ENCODE peak calls at places on chromosome 10, in four cellular contexts. J is hypothalamus; G is activated naive CD8-positive, alpha-beta T cell treated with anti-CD3 and anti-CD28 coated beads, Interleukin-2, amount 50 U/mL, for 24 hours; S is kidney epithelial cell. B is an unnamed sample.

GRCh38 chr10:118958984-118959916 is 70.3 kb upstream of the NANOS1 start:
- DNase-seq in J (no peak), G (no peak), S (no peak), B (no peak)

GRCh38 chr10:33217854-33218253 is 116.6 kb downstream of the NRP1 start:
- DNase-seq in J (no peak), G (no peak), S (no peak), B (no peak)

GRCh38 chr10:132040046-132040445 is 25.7 kb upstream of the JAKMIP3 start:
- DNase-seq in J (no peak), G (no peak), S (no peak), B (no peak)

GRCh38 chr10:94053639-94053932 is 59.9 kb downstream of the PLCE1 start:
- DNase-seq in J (no peak), G (no peak), S (no peak), B (no peak)

GRCh38 chr10:78382047-78382446 is 348.4 kb downstream of the RPS24 start:
- DNase-seq in J (no peak), G (no peak), S (no peak), B (no peak)

GRCh38 chr10:15237351-15237750 is 68.9 kb upstream of the NMT2 start:
- DNase-seq in J (no peak), G (no peak), S (no peak), B (no peak)

GRCh38 chr10:32050145-32050544 is 6.1 kb downstream of the KIF5B start:
- DNase-seq in J (no peak), G (no peak), S (no peak), B (no peak)

GRCh38 chr10:1736180-1736971 is 949 bp downstream of the ADARB2 start:
- DNase-seq in J (no peak), G (no peak), S (no peak), B (no peak)

GRCh38 chr10:5659702-5660528 is 6.5 kb downstream of the ASB13 start:
- DNase-seq in J (no peak), G (no peak), S (peak), B (no peak)

GRCh38 chr10:30775779-30776591 is 146.4 kb upstream of the LYZL2 start:
- DNase-seq in J (no peak), G (no peak), S (peak), B (no peak)

GRCh38 chr10:102546606-102547310 is 43.0 kb downstream of the SUFU start:
- DNase-seq in J (no peak), G (no peak), S (no peak), B (no peak)

GRCh38 chr10:72702868-72703581 is 11.1 kb downstream of the MCU start:
- DNase-seq in J (no peak), G (no peak), S (no peak), B (no peak)

GRCh38 chr10:23358357-23358756 is 13.8 kb upstream of the C10orf67 start:
- DNase-seq in J (no peak), G (no peak), S (no peak), B (no peak)

GRCh38 chr10:61465807-61466425 is 12.7 kb upstream of the TMEM26 start:
- DNase-seq in J (no peak), G (no peak), S (no peak), B (no peak)

GRCh38 chr10:95229724-95230627 is 35.9 kb downstream of the ACSM6 start:
- DNase-seq in J (no peak), G (no peak), S (peak), B (no peak)

GRCh38 chr10:14009315-14010082 is 321.2 kb downstream of the FRMD4A start:
- DNase-seq in J (no peak), G (peak), S (no peak), B (no peak)

GRCh38 chr10:79093658-79094411 is 25.1 kb downstream of the ZMIZ1 start:
- DNase-seq in J (no peak), G (no peak), S (no peak), B (peak)

GRCh38 chr10:132961-133898 is 2.0 kb upstream of the ZMYND11 start:
- DNase-seq in J (no peak), G (no peak), S (peak), B (no peak)

GRCh38 chr10:62866451-62866850 is 50.3 kb upstream of the EGR2 start:
- DNase-seq in J (no peak), G (no peak), S (no peak), B (no peak)

GRCh38 chr10:129350690-129351089 is 116.4 kb upstream of the MGMT start:
- DNase-seq in J (no peak), G (no peak), S (no peak), B (no peak)

GRCh38 chr10:129771576-129772471 is 192.2 kb downstream of the EBF3 start:
- DNase-seq in J (no peak), G (no peak), S (no peak), B (no peak)

GRCh38 chr10:109727436-109727835 is 195.9 kb downstream of the XPNPEP1 start:
- DNase-seq in J (no peak), G (no peak), S (peak), B (no peak)

GRCh38 chr10:102007802-102008201 is 48.2 kb downstream of the ARMH3 start:
- DNase-seq in J (no peak), G (no peak), S (no peak), B (no peak)

GRCh38 chr10:78462221-78462620 is 428.6 kb downstream of the RPS24 start:
- DNase-seq in J (no peak), G (no peak), S (no peak), B (no peak)

GRCh38 chr10:12507165-12507870 is 158.0 kb downstream of the CAMK1D start:
- DNase-seq in J (no peak), G (peak), S (no peak), B (no peak)

GRCh38 chr10:123998197-123999141 is 94.9 kb downstream of the CHST15 start:
- DNase-seq in J (no peak), G (no peak), S (no peak), B (no peak)

GRCh38 chr10:42954776-42955492 is 121.9 kb upstream of the RET start:
- DNase-seq in J (no peak), G (no peak), S (no peak), B (no peak)

GRCh38 chr10:30817541-30817940 is 188.0 kb upstream of the LYZL2 start:
- DNase-seq in J (no peak), G (no peak), S (no peak), B (no peak)

GRCh38 chr10:14891151-14891550 is 12.5 kb downstream of the SUV39H2 start:
- DNase-seq in J (no peak), G (no peak), S (no peak), B (no peak)

GRCh38 chr10:84534168-84534567 is 205.8 kb downstream of the CCSER2 start:
- DNase-seq in J (no peak), G (no peak), S (no peak), B (no peak)

GRCh38 chr10:44577533-44577932 is 192.6 kb upstream of the CXCL12 start:
- DNase-seq in J (no peak), G (no peak), S (no peak), B (no peak)

GRCh38 chr10:62580396-62580795 is 206.2 kb downstream of the ZNF365 start:
- DNase-seq in J (no peak), G (no peak), S (no peak), B (no peak)

GRCh38 chr10:34476607-34477006 is 338.5 kb downstream of the PARD3 start:
- DNase-seq in J (no peak), G (no peak), S (no peak), B (no peak)

GRCh38 chr10:59508296-59508695 is 145.9 kb upstream of the FAM13C start:
- DNase-seq in J (no peak), G (no peak), S (no peak), B (no peak)

GRCh38 chr10:51171946-51172345 is 97.7 kb downstream of the PRKG1 start:
- DNase-seq in J (no peak), G (no peak), S (no peak), B (no peak)

GRCh38 chr10:26723016-26723415 is 25.5 kb downstream of the PDSS1 start:
- DNase-seq in J (no peak), G (no peak), S (no peak), B (no peak)